ENCODE peak calls at places on chromosome 12, in five cellular contexts. O is H1, R is IMR-90, A is H9, X is mesendoderm. E is an unnamed sample.
A peak's percentile ranks its signal among the peaks of the same experiment; 100 is the strongest.

GRCh38 chr12:30989754-30990153 is 63.2 kb downstream of the TSPAN11 start:
- DNase-seq in A (peak; percentile 82), R (no peak), O (no peak), X (peak; percentile 83), E (no peak)

GRCh38 chr12:49017764-49018281 is 753 bp downstream of the PRKAG1 start:
- DNase-seq in A (no peak), O (no peak), X (no peak), R (peak; percentile 46), E (peak; percentile 43)

GRCh38 chr12:70271025-70271424 is 27.8 kb downstream of the CNOT2 start:
- DNase-seq in O (no peak), X (no peak), A (no peak), R (no peak), E (no peak)

GRCh38 chr12:93699271-93700141 is 22.3 kb downstream of the CRADD start:
- DNase-seq in O (no peak), X (no peak), A (no peak), R (peak; percentile 93), E (no peak)

GRCh38 chr12:97561321-97562230 is 99.0 kb downstream of the RMST start:
- DNase-seq in O (no peak), A (no peak), R (no peak), X (no peak), E (no peak)

GRCh38 chr12:124725612-124726237 is 137.9 kb downstream of the SCARB1 start:
- DNase-seq in R (no peak), A (no peak), X (no peak), O (no peak), E (no peak)

GRCh38 chr12:99804715-99805114 is 157.2 kb downstream of the GARIN6 start:
- DNase-seq in A (no peak), O (no peak), X (no peak), R (no peak), E (no peak)

GRCh38 chr12:24544368-24544767 is 404.5 kb downstream of the BCAT1 start:
- DNase-seq in X (no peak), A (no peak), O (no peak), R (peak; percentile 37), E (no peak)

GRCh38 chr12:111775205-111776193 is 8.8 kb downstream of the ALDH2 start:
- DNase-seq in R (peak; percentile 93), O (no peak), X (peak; percentile 93), A (no peak), E (no peak)

GRCh38 chr12:13033266-13033875 is 10.8 kb upstream of the FAM234B start:
- DNase-seq in A (no peak), X (no peak), R (peak; percentile 28), O (no peak), E (no peak)

GRCh38 chr12:75816892-75817291 is 214.7 kb downstream of the PHLDA1 start:
- DNase-seq in X (no peak), O (no peak), R (peak; percentile 79), A (no peak), E (no peak)

GRCh38 chr12:32561931-32562341 is 117.2 kb upstream of the DNM1L start:
- DNase-seq in A (no peak), R (no peak), O (no peak), X (no peak), E (peak; percentile 82)

GRCh38 chr12:119666226-119666808 is 1.6 kb upstream of the PRKAB1 start:
- DNase-seq in X (no peak), A (no peak), R (no peak), O (no peak), E (no peak)

GRCh38 chr12:100399095-100399494 is 42.2 kb downstream of the SLC17A8 start:
- DNase-seq in R (no peak), O (no peak), A (no peak), X (no peak), E (no peak)

GRCh38 chr12:66352197-66352596 is 49.9 kb downstream of the HELB start:
- DNase-seq in R (peak; percentile 34), X (peak; percentile 75), A (peak; percentile 91), O (peak; percentile 71), E (no peak)

GRCh38 chr12:12885060-12885792 is 6.1 kb upstream of the GPRC5A start:
- DNase-seq in R (no peak), O (no peak), A (peak; percentile 69), X (peak; percentile 74), E (no peak)

GRCh38 chr12:70756118-70756517 is 118.9 kb upstream of the PTPRB start:
- DNase-seq in O (no peak), X (no peak), A (no peak), R (peak; percentile 20), E (no peak)

GRCh38 chr12:119118625-119119024 is 60.1 kb upstream of the HSPB8 start:
- DNase-seq in O (no peak), A (no peak), X (peak; percentile 13), R (no peak), E (no peak)

GRCh38 chr12:88401153-88401552 is 179.1 kb downstream of the KITLG start:
- DNase-seq in A (no peak), R (peak; percentile 58), X (no peak), O (no peak), E (no peak)

GRCh38 chr12:6952121-6952859 is 1.1 kb downstream of the PTPN6 start:
- DNase-seq in A (no peak), X (no peak), O (no peak), R (no peak), E (no peak)

GRCh38 chr12:123150273-123150803 is 552 bp downstream of the PITPNM2 start:
- DNase-seq in R (no peak), A (no peak), X (no peak), O (no peak), E (no peak)

GRCh38 chr12:118332511-118332910 is 40.2 kb downstream of the TAOK3 start:
- DNase-seq in O (no peak), R (peak; percentile 52), X (no peak), A (no peak), E (no peak)

GRCh38 chr12:85711735-85712390 is 124.3 kb downstream of the RASSF9 start:
- DNase-seq in X (no peak), O (no peak), A (no peak), R (no peak), E (no peak)

GRCh38 chr12:52055781-52056711 is 4.8 kb downstream of the NR4A1 start:
- DNase-seq in O (no peak), R (peak; percentile 56), A (no peak), X (no peak), E (no peak)

GRCh38 chr12:62006076-62006732 is 254.0 kb upstream of the USP15 start:
- DNase-seq in A (peak; percentile 43), R (peak; percentile 36), X (peak; percentile 61), O (no peak), E (peak; percentile 32)

GRCh38 chr12:88562151-88562550 is 18.1 kb downstream of the KITLG start:
- DNase-seq in R (no peak), X (no peak), O (no peak), A (no peak), E (no peak)

GRCh38 chr12:56541610-56542009 is 20.0 kb downstream of the RBMS2 start:
- DNase-seq in A (no peak), O (no peak), R (peak; percentile 6), X (no peak), E (no peak)

GRCh38 chr12:121705514-121705913 is 7.0 kb upstream of the TMEM120B start:
- DNase-seq in R (no peak), A (no peak), O (no peak), X (no peak), E (no peak)

GRCh38 chr12:121708313-121709063 is 4.1 kb upstream of the TMEM120B start:
- DNase-seq in X (no peak), A (no peak), R (no peak), O (no peak), E (no peak)

GRCh38 chr12:121712462-121713256 is at the start of gene TMEM120B:
- DNase-seq in A (peak; percentile 86), R (peak; percentile 71), X (peak; percentile 73), O (no peak), E (peak; percentile 77)

GRCh38 chr12:121711925-121712461 is 559 bp upstream of the TMEM120B start:
- DNase-seq in A (no peak), O (no peak), R (no peak), X (peak; percentile 72), E (no peak)

GRCh38 chr12:121709478-121709890 is 3.1 kb upstream of the TMEM120B start:
- DNase-seq in X (peak; percentile 74), A (no peak), R (peak; percentile 83), O (no peak), E (no peak)
- H2BK15ac ChIP-seq in X (no peak overlapping the region), A (no peak overlapping the region), R (no peak overlapping the region), O (no peak overlapping the region), E (no peak overlapping the region)

GRCh38 chr12:50120521-50120920 is 8.5 kb downstream of the COX14 start:
- DNase-seq in O (no peak), R (no peak), A (no peak), X (no peak), E (no peak)
- H2BK15ac ChIP-seq in O (no peak overlapping the region), R (no peak overlapping the region), A (no peak overlapping the region), X (no peak overlapping the region), E (no peak overlapping the region)

GRCh38 chr12:4545195-4545594 is 6.5 kb downstream of the RAD51AP1 start:
- DNase-seq in O (no peak), A (no peak), R (no peak), X (no peak), E (no peak)
- H2BK15ac ChIP-seq in O (no peak overlapping the region), A (no peak overlapping the region), R (no peak overlapping the region), X (no peak overlapping the region), E (no peak overlapping the region)

GRCh38 chr12:2501464-2502181 is 293.1 kb upstream of the FKBP4 start:
- DNase-seq in A (no peak), R (no peak), O (no peak), X (no peak), E (no peak)
- H2BK15ac ChIP-seq in A (no peak overlapping the region), R (no peak overlapping the region), O (no peak overlapping the region), X (no peak overlapping the region), E (no peak overlapping the region)

GRCh38 chr12:27548301-27549199 is 24.5 kb downstream of the PPFIBP1 start:
- DNase-seq in R (no peak), X (no peak), O (no peak), A (no peak), E (no peak)
- H2BK15ac ChIP-seq in R (peak overlapping the region; percentile 53), X (no peak overlapping the region), O (no peak overlapping the region), A (no peak overlapping the region), E (no peak overlapping the region)

E was measured in neuronal stem cell.